ENCODE peak calls at places on chromosomes 1 and 21, in four cellular contexts. W, E, C and H are unnamed samples.

GRCh38 chr21:25997788-25998611 is 172.6 kb downstream of the APP start:
- DNase-seq in W (no peak), E (no peak), C (peak), H (no peak)

GRCh38 chr1:62356257-62356835 is 37.1 kb upstream of the KANK4 start:
- DNase-seq in W (peak), E (no peak), C (no peak), H (no peak)

GRCh38 chr1:54784066-54784465 is 17.1 kb downstream of the TTC22 start:
- DNase-seq in W (no peak), E (no peak), C (no peak), H (no peak)

GRCh38 chr1:9281071-9281827 is 11.4 kb upstream of the SPSB1 start:
- DNase-seq in W (peak), E (no peak), C (no peak), H (no peak)

GRCh38 chr1:162351443-162351842 is 25.2 kb downstream of the SPATA46 start:
- DNase-seq in W (no peak), E (no peak), C (no peak), H (no peak)

GRCh38 chr1:2591581-2592261 is 5.1 kb downstream of the PRXL2B start:
- DNase-seq in W (no peak), E (no peak), C (no peak), H (no peak)

GRCh38 chr1:175887981-175888428 is 144.6 kb upstream of the TNR start:
- DNase-seq in W (no peak), E (no peak), C (peak), H (peak)

GRCh38 chr1:208047975-208048374 is 137.1 kb upstream of the CD34 start:
- DNase-seq in W (no peak), E (no peak), C (no peak), H (no peak)

GRCh38 chr1:154419620-154420020 is 14.5 kb downstream of the IL6R start:
- DNase-seq in W (peak), E (peak), C (no peak), H (no peak)

GRCh38 chr1:97145321-97145956 is 423.9 kb downstream of the PTBP2 start:
- DNase-seq in W (peak), E (no peak), C (no peak), H (no peak)

GRCh38 chr1:42145726-42146125 is 7.5 kb upstream of the GUCA2B start:
- DNase-seq in W (no peak), E (no peak), C (no peak), H (no peak)

GRCh38 chr1:105172803-105173202 is 1423.1 kb downstream of the AMY1C start:
- DNase-seq in W (no peak), E (no peak), C (no peak), H (no peak)

GRCh38 chr1:204623365-204623893 is 62.1 kb downstream of the LRRN2 start:
- DNase-seq in W (peak), E (no peak), C (no peak), H (no peak)

GRCh38 chr1:36977736-36978314 is 56.5 kb downstream of the GRIK3 start:
- DNase-seq in W (no peak), E (no peak), C (no peak), H (no peak)

GRCh38 chr1:225508538-225509375 is 80.9 kb upstream of the LBR start:
- DNase-seq in W (peak), E (no peak), C (no peak), H (no peak)

GRCh38 chr1:55071477-55071876 is 32.1 kb downstream of the PCSK9 start:
- DNase-seq in W (peak), E (no peak), C (no peak), H (no peak)

GRCh38 chr1:99994496-99994895 is 24.7 kb downstream of the SLC35A3 start:
- DNase-seq in W (no peak), E (no peak), C (no peak), H (no peak)

GRCh38 chr1:55155522-55155921 is 59.6 kb downstream of the USP24 start:
- DNase-seq in W (no peak), E (no peak), C (no peak), H (no peak)

GRCh38 chr1:24890861-24891260 is 39.2 kb downstream of the RUNX3 start:
- DNase-seq in W (no peak), E (no peak), C (no peak), H (no peak)

GRCh38 chr1:152035406-152036315 is 1.1 kb downstream of the S100A11 start:
- DNase-seq in W (peak), E (no peak), C (no peak), H (no peak)

GRCh38 chr1:186858923-186859322 is 30.2 kb downstream of the PLA2G4A start:
- DNase-seq in W (no peak), E (no peak), C (no peak), H (no peak)

GRCh38 chr1:201143726-201144635 is 10.3 kb downstream of the TMEM9 start:
- DNase-seq in W (no peak), E (no peak), C (no peak), H (no peak)

GRCh38 chr1:58882322-58882951 is 98.6 kb upstream of the JUN start:
- DNase-seq in W (no peak), E (no peak), C (no peak), H (no peak)

GRCh38 chr1:162223488-162223887 is 153.2 kb downstream of the SPATA46 start:
- DNase-seq in W (no peak), E (no peak), C (no peak), H (no peak)

GRCh38 chr21:33314096-33314495 is 10.7 kb upstream of the IFNAR1 start:
- DNase-seq in W (no peak), E (no peak), C (no peak), H (no peak)

GRCh38 chr1:15994590-15995351 is 9.3 kb upstream of the SRARP start:
- DNase-seq in W (peak), E (no peak), C (no peak), H (peak)

GRCh38 chr1:230070321-230071208 is 3.5 kb downstream of the GALNT2 start:
- DNase-seq in W (no peak), E (no peak), C (no peak), H (no peak)

GRCh38 chr1:87473203-87473661 is 144.6 kb downstream of the LMO4 start:
- DNase-seq in W (no peak), E (no peak), C (no peak), H (no peak)

GRCh38 chr1:234229676-234230075 is 143.6 kb upstream of the COA6 start:
- DNase-seq in W (no peak), E (no peak), C (no peak), H (no peak)

GRCh38 chr1:93716163-93716562 is 34.5 kb upstream of the BCAR3 start:
- DNase-seq in W (no peak), E (no peak), C (no peak), H (no peak)

GRCh38 chr1:22043175-22043769 is 9.2 kb upstream of the CDC42 start:
- DNase-seq in W (no peak), E (no peak), C (no peak), H (no peak)

GRCh38 chr1:177847843-177848242 is 122.0 kb downstream of the SEC16B start:
- DNase-seq in W (peak), E (no peak), C (no peak), H (no peak)

GRCh38 chr1:173821680-173822079 is 2.8 kb upstream of the DARS2 start:
- DNase-seq in W (no peak), E (no peak), C (no peak), H (no peak)

GRCh38 chr1:203147376-203147775 is 19.9 kb downstream of the ADORA1 start:
- DNase-seq in W (no peak), E (no peak), C (no peak), H (no peak)

GRCh38 chr1:17232759-17233661 is 15.9 kb upstream of the PADI3 start:
- DNase-seq in W (peak), E (no peak), C (no peak), H (no peak)

GRCh38 chr1:88681223-88681622 is 2.9 kb upstream of the PKN2 start:
- DNase-seq in W (no peak), E (no peak), C (no peak), H (no peak)

GRCh38 chr1:219938706-219939105 is 10.3 kb upstream of the SLC30A10 start:
- DNase-seq in W (no peak), E (no peak), C (no peak), H (no peak)

GRCh38 chr1:170247751-170248521 is 102.2 kb downstream of the NTMT2 start:
- DNase-seq in W (no peak), E (no peak), C (no peak), H (no peak)